ENCODE peak calls at places on chromosomes 7 and 10, in nine cellular contexts. B, F, Q, D, O, E, G, R and A are unnamed samples.

GRCh38 chr7:2728309-2729042 is 40.5 kb downstream of the AMZ1 start:
- DNase-seq in B (no peak), F (no peak), Q (no peak), D (no peak), O (no peak), E (no peak), G (no peak), R (no peak), A (no peak)

GRCh38 chr10:80144302-80145131 is 12.0 kb downstream of the PLAC9 start:
- DNase-seq in B (peak; percentile 48), F (no peak), Q (no peak), D (no peak), O (peak; percentile 24), E (no peak), G (no peak), R (no peak), A (no peak)

GRCh38 chr10:71964669-71965515 is 697 bp downstream of the CHST3 start:
- DNase-seq in B (peak; percentile 30), F (peak; percentile 41), Q (peak; percentile 33), D (no peak), O (peak; percentile 85), E (no peak), G (no peak), R (peak; percentile 79), A (no peak)

GRCh38 chr10:50275650-50276235 is 24.4 kb upstream of the ASAH2 start:
- DNase-seq in B (no peak), F (peak; percentile 3), Q (peak; percentile 64), D (no peak), O (peak; percentile 34), E (no peak), G (peak; percentile 20), R (peak; percentile 68), A (no peak)

GRCh38 chr7:22194633-22195273 is 162.2 kb downstream of the RAPGEF5 start:
- DNase-seq in B (no peak), F (no peak), Q (peak; percentile 45), D (no peak), O (no peak), E (no peak), G (no peak), R (no peak), A (no peak)

GRCh38 chr7:51298912-51299311 is 17.7 kb downstream of the COBL start:
- DNase-seq in B (no peak), F (no peak), Q (no peak), D (no peak), O (no peak), E (no peak), G (no peak), R (no peak), A (no peak)

GRCh38 chr7:113521468-113521867 is 397.3 kb downstream of the PPP1R3A start:
- DNase-seq in B (no peak), F (no peak), Q (no peak), D (no peak), O (no peak), E (no peak), G (no peak), R (no peak), A (no peak)

GRCh38 chr10:46308666-46309450 is 22.1 kb downstream of the ANTXRL start:
- DNase-seq in B (no peak), F (no peak), Q (no peak), D (no peak), O (no peak), E (no peak), G (no peak), R (no peak), A (no peak)

GRCh38 chr7:47771301-47771989 is 176.8 kb downstream of the PKD1L1 start:
- DNase-seq in B (no peak), F (no peak), Q (no peak), D (no peak), O (peak; percentile 83), E (no peak), G (no peak), R (no peak), A (no peak)

GRCh38 chr10:133383551-133383950 is 4.5 kb downstream of the PAOX start:
- DNase-seq in B (no peak), F (no peak), Q (no peak), D (no peak), O (no peak), E (no peak), G (no peak), R (no peak), A (no peak)

GRCh38 chr10:59337254-59337653 is 25.1 kb downstream of the FAM13C start:
- DNase-seq in B (no peak), F (no peak), Q (no peak), D (no peak), O (peak; percentile 37), E (peak; percentile 64), G (peak; percentile 21), R (peak; percentile 19), A (no peak)

GRCh38 chr10:110310741-110311140 is 6.0 kb upstream of the SMNDC1 start:
- DNase-seq in B (no peak), F (no peak), Q (no peak), D (no peak), O (no peak), E (no peak), G (no peak), R (no peak), A (no peak)

GRCh38 chr7:130286881-130287280 is 6.1 kb upstream of the CPA4 start:
- DNase-seq in B (no peak), F (no peak), Q (no peak), D (no peak), O (no peak), E (no peak), G (no peak), R (no peak), A (no peak)

GRCh38 chr10:17428616-17429097 is 25.7 kb downstream of the ST8SIA6 start:
- DNase-seq in B (peak; percentile 80), F (peak; percentile 40), Q (no peak), D (peak; percentile 52), O (no peak), E (no peak), G (no peak), R (no peak), A (no peak)

GRCh38 chr7:74183653-74184450 is 9.7 kb downstream of the EIF4H start:
- DNase-seq in B (no peak), F (peak; percentile 9), Q (no peak), D (no peak), O (no peak), E (no peak), G (peak; percentile 54), R (no peak), A (no peak)

GRCh38 chr10:9579110-9579705 is 1438.5 kb upstream of the CELF2 start:
- DNase-seq in B (no peak), F (no peak), Q (no peak), D (no peak), O (no peak), E (no peak), G (no peak), R (peak; percentile 4), A (peak; percentile 1)

GRCh38 chr7:140003913-140004382 is 58.8 kb downstream of the PARP12 start:
- DNase-seq in B (no peak), F (peak; percentile 23), Q (no peak), D (no peak), O (no peak), E (peak; percentile 24), G (peak; percentile 43), R (peak; percentile 69), A (no peak)

GRCh38 chr10:5512881-5513698 is 11.7 kb upstream of the CALML3 start:
- DNase-seq in B (no peak), F (no peak), Q (no peak), D (no peak), O (no peak), E (no peak), G (no peak), R (no peak), A (no peak)

GRCh38 chr10:93873427-93874115 is 20.2 kb upstream of the SLC35G1 start:
- DNase-seq in B (no peak), F (no peak), Q (no peak), D (no peak), O (no peak), E (no peak), G (no peak), R (peak; percentile 32), A (peak; percentile 5)

GRCh38 chr10:14543048-14543903 is 212.6 kb upstream of the FRMD4A start:
- DNase-seq in B (peak; percentile 74), F (no peak), Q (no peak), D (no peak), O (peak; percentile 50), E (no peak), G (no peak), R (no peak), A (no peak)

GRCh38 chr7:32043688-32044087 is 26.5 kb downstream of the PDE1C start:
- DNase-seq in B (no peak), F (no peak), Q (no peak), D (no peak), O (no peak), E (no peak), G (no peak), R (no peak), A (peak; percentile 95)

GRCh38 chr10:33732176-33733025 is 397.9 kb upstream of the NRP1 start:
- DNase-seq in B (no peak), F (no peak), Q (no peak), D (no peak), O (no peak), E (no peak), G (no peak), R (peak; percentile 27), A (no peak)

GRCh38 chr10:78904196-78904595 is 164.6 kb upstream of the ZMIZ1 start:
- DNase-seq in B (no peak), F (no peak), Q (no peak), D (no peak), O (no peak), E (no peak), G (no peak), R (no peak), A (no peak)

GRCh38 chr7:5248201-5248885 is 34.4 kb upstream of the SLC29A4 start:
- DNase-seq in B (no peak), F (no peak), Q (peak; percentile 84), D (no peak), O (no peak), E (peak; percentile 66), G (no peak), R (peak; percentile 68), A (no peak)

GRCh38 chr10:116080553-116080952 is 192.5 kb downstream of the GFRA1 start:
- DNase-seq in B (no peak), F (no peak), Q (no peak), D (no peak), O (no peak), E (no peak), G (no peak), R (no peak), A (peak; percentile 75)

GRCh38 chr7:87797798-87798403 is 78.3 kb downstream of the SLC25A40 start:
- DNase-seq in B (no peak), F (peak; percentile 3), Q (no peak), D (no peak), O (no peak), E (peak; percentile 73), G (peak; percentile 48), R (peak; percentile 54), A (peak; percentile 25)

GRCh38 chr10:2279666-2280065 is 542.3 kb upstream of the ADARB2 start:
- DNase-seq in B (no peak), F (no peak), Q (no peak), D (no peak), O (no peak), E (no peak), G (no peak), R (no peak), A (peak; percentile 19)

GRCh38 chr10:84257343-84258020 is 12.6 kb downstream of the RGR start:
- DNase-seq in B (no peak), F (no peak), Q (no peak), D (no peak), O (no peak), E (no peak), G (no peak), R (no peak), A (no peak)

GRCh38 chr10:51542863-51543262 is 156.5 kb downstream of the CSTF2T start:
- DNase-seq in B (no peak), F (no peak), Q (no peak), D (no peak), O (peak; percentile 49), E (no peak), G (no peak), R (no peak), A (no peak)

GRCh38 chr7:113890326-113891030 is 28.3 kb downstream of the PPP1R3A start:
- DNase-seq in B (no peak), F (no peak), Q (no peak), D (no peak), O (no peak), E (no peak), G (no peak), R (no peak), A (no peak)

GRCh38 chr7:435518-436366 is 83.9 kb downstream of the PDGFA start:
- DNase-seq in B (no peak), F (no peak), Q (no peak), D (no peak), O (no peak), E (no peak), G (no peak), R (peak; percentile 61), A (peak; percentile 45)